ENCODE peak calls at places on chromosomes 13 and 19, in ten cellular contexts. One of them, this sample, is unnamed.

GRCh38 chr13:76455960-76456359 is 430.2 kb downstream of the KCTD12 start:
- DNase-seq in left cardiac atrium: no peak
- DNase-seq in psoas muscle: no peak
- DNase-seq in Peyer's patch: no peak
- DNase-seq in stimulated activated CD4-positive, alpha-beta T cell treated with anti-CD3 and anti-CD28 coated beads, TNF-alpha, amount 100 ng/mL, for 1 hour: no peak
- DNase-seq in GM04503: no peak
- DNase-seq in GOT3: no peak
- DNase-seq in iris pigment epithelial cell: peak; percentile 78
- DNase-seq in GM04504: peak; percentile 4
- DNase-seq in iPS DF 6.9: no peak
- DNase-seq in this sample: no peak

GRCh38 chr19:49808762-49809154 is 4.3 kb downstream of the FUZ start:
- DNase-seq in left cardiac atrium: peak; percentile 96
- DNase-seq in psoas muscle: peak; percentile 96
- DNase-seq in Peyer's patch: peak; percentile 92
- DNase-seq in stimulated activated CD4-positive, alpha-beta T cell treated with anti-CD3 and anti-CD28 coated beads, TNF-alpha, amount 100 ng/mL, for 1 hour: peak; percentile 70
- DNase-seq in GM04503: no peak
- DNase-seq in GOT3: peak; percentile 31
- DNase-seq in iris pigment epithelial cell: peak; percentile 79
- DNase-seq in GM04504: no peak
- DNase-seq in iPS DF 6.9: peak; percentile 57
- DNase-seq in this sample: peak; percentile 73

GRCh38 chr13:32042567-32042966 is 11.0 kb downstream of the FRY start:
- DNase-seq in left cardiac atrium: no peak
- DNase-seq in psoas muscle: no peak
- DNase-seq in Peyer's patch: no peak
- DNase-seq in stimulated activated CD4-positive, alpha-beta T cell treated with anti-CD3 and anti-CD28 coated beads, TNF-alpha, amount 100 ng/mL, for 1 hour: no peak
- DNase-seq in GM04503: no peak
- DNase-seq in GOT3: no peak
- DNase-seq in iris pigment epithelial cell: no peak
- DNase-seq in GM04504: no peak
- DNase-seq in iPS DF 6.9: no peak
- DNase-seq in this sample: no peak

GRCh38 chr13:37476874-37477273 is 121.7 kb downstream of the POSTN start:
- DNase-seq in left cardiac atrium: no peak
- DNase-seq in psoas muscle: no peak
- DNase-seq in Peyer's patch: no peak
- DNase-seq in stimulated activated CD4-positive, alpha-beta T cell treated with anti-CD3 and anti-CD28 coated beads, TNF-alpha, amount 100 ng/mL, for 1 hour: no peak
- DNase-seq in GM04503: no peak
- DNase-seq in GOT3: no peak
- DNase-seq in iris pigment epithelial cell: peak; percentile 73
- DNase-seq in GM04504: no peak
- DNase-seq in iPS DF 6.9: no peak
- DNase-seq in this sample: no peak

GRCh38 chr13:37085656-37086055 is 19.8 kb downstream of the CSNK1A1L start:
- DNase-seq in left cardiac atrium: no peak
- DNase-seq in psoas muscle: no peak
- DNase-seq in Peyer's patch: no peak
- DNase-seq in stimulated activated CD4-positive, alpha-beta T cell treated with anti-CD3 and anti-CD28 coated beads, TNF-alpha, amount 100 ng/mL, for 1 hour: no peak
- DNase-seq in GM04503: no peak
- DNase-seq in GOT3: no peak
- DNase-seq in iris pigment epithelial cell: no peak
- DNase-seq in GM04504: no peak
- DNase-seq in iPS DF 6.9: no peak
- DNase-seq in this sample: no peak

GRCh38 chr19:412356-413355 is 3.7 kb upstream of the C2CD4C start:
- DNase-seq in left cardiac atrium: peak; percentile 18
- DNase-seq in psoas muscle: peak; percentile 32
- DNase-seq in Peyer's patch: no peak
- DNase-seq in stimulated activated CD4-positive, alpha-beta T cell treated with anti-CD3 and anti-CD28 coated beads, TNF-alpha, amount 100 ng/mL, for 1 hour: no peak
- DNase-seq in GM04503: no peak
- DNase-seq in GOT3: no peak
- DNase-seq in iris pigment epithelial cell: peak; percentile 9
- DNase-seq in GM04504: no peak
- DNase-seq in iPS DF 6.9: no peak
- DNase-seq in this sample: no peak

GRCh38 chr13:45178349-45179142 is 22.3 kb downstream of the KCTD4 start:
- DNase-seq in left cardiac atrium: no peak
- DNase-seq in psoas muscle: no peak
- DNase-seq in Peyer's patch: no peak
- DNase-seq in stimulated activated CD4-positive, alpha-beta T cell treated with anti-CD3 and anti-CD28 coated beads, TNF-alpha, amount 100 ng/mL, for 1 hour: no peak
- DNase-seq in GM04503: no peak
- DNase-seq in GOT3: no peak
- DNase-seq in iris pigment epithelial cell: peak; percentile 95
- DNase-seq in GM04504: no peak
- DNase-seq in iPS DF 6.9: no peak
- DNase-seq in this sample: no peak

GRCh38 chr13:43484432-43485225 is 302.1 kb downstream of the ENOX1 start:
- DNase-seq in left cardiac atrium: no peak
- DNase-seq in psoas muscle: no peak
- DNase-seq in Peyer's patch: no peak
- DNase-seq in stimulated activated CD4-positive, alpha-beta T cell treated with anti-CD3 and anti-CD28 coated beads, TNF-alpha, amount 100 ng/mL, for 1 hour: no peak
- DNase-seq in GM04503: no peak
- DNase-seq in GOT3: no peak
- DNase-seq in iris pigment epithelial cell: no peak
- DNase-seq in GM04504: no peak
- DNase-seq in iPS DF 6.9: no peak
- DNase-seq in this sample: no peak

GRCh38 chr13:24270639-24271131 is 38.7 kb upstream of the C1QTNF9 start:
- DNase-seq in left cardiac atrium: peak; percentile 78
- DNase-seq in psoas muscle: peak; percentile 63
- DNase-seq in Peyer's patch: peak; percentile 73
- DNase-seq in stimulated activated CD4-positive, alpha-beta T cell treated with anti-CD3 and anti-CD28 coated beads, TNF-alpha, amount 100 ng/mL, for 1 hour: no peak
- DNase-seq in GM04503: no peak
- DNase-seq in GOT3: no peak
- DNase-seq in iris pigment epithelial cell: peak; percentile 66
- DNase-seq in GM04504: peak; percentile 21
- DNase-seq in iPS DF 6.9: no peak
- DNase-seq in this sample: no peak

GRCh38 chr13:99665716-99666115 is 164.4 kb downstream of the TM9SF2 start:
- DNase-seq in left cardiac atrium: no peak
- DNase-seq in psoas muscle: no peak
- DNase-seq in Peyer's patch: no peak
- DNase-seq in stimulated activated CD4-positive, alpha-beta T cell treated with anti-CD3 and anti-CD28 coated beads, TNF-alpha, amount 100 ng/mL, for 1 hour: no peak
- DNase-seq in GM04503: no peak
- DNase-seq in GOT3: no peak
- DNase-seq in iris pigment epithelial cell: no peak
- DNase-seq in GM04504: no peak
- DNase-seq in iPS DF 6.9: no peak
- DNase-seq in this sample: no peak

GRCh38 chr19:52566588-52566987 is 3.5 kb upstream of the ZNF701 start:
- DNase-seq in left cardiac atrium: no peak
- DNase-seq in psoas muscle: no peak
- DNase-seq in Peyer's patch: no peak
- DNase-seq in stimulated activated CD4-positive, alpha-beta T cell treated with anti-CD3 and anti-CD28 coated beads, TNF-alpha, amount 100 ng/mL, for 1 hour: no peak
- DNase-seq in GM04503: no peak
- DNase-seq in GOT3: no peak
- DNase-seq in iris pigment epithelial cell: peak; percentile 89
- DNase-seq in GM04504: no peak
- DNase-seq in iPS DF 6.9: no peak
- DNase-seq in this sample: no peak

GRCh38 chr19:44738603-44739585 is 9.6 kb upstream of the BCL3 start:
- DNase-seq in left cardiac atrium: no peak
- DNase-seq in psoas muscle: no peak
- DNase-seq in Peyer's patch: peak; percentile 67
- DNase-seq in stimulated activated CD4-positive, alpha-beta T cell treated with anti-CD3 and anti-CD28 coated beads, TNF-alpha, amount 100 ng/mL, for 1 hour: no peak
- DNase-seq in GM04503: no peak
- DNase-seq in GOT3: no peak
- DNase-seq in iris pigment epithelial cell: no peak
- DNase-seq in GM04504: no peak
- DNase-seq in iPS DF 6.9: no peak
- DNase-seq in this sample: no peak

GRCh38 chr13:77034883-77035282 is 7.9 kb upstream of the FBXL3 start:
- DNase-seq in left cardiac atrium: no peak
- DNase-seq in psoas muscle: no peak
- DNase-seq in Peyer's patch: no peak
- DNase-seq in stimulated activated CD4-positive, alpha-beta T cell treated with anti-CD3 and anti-CD28 coated beads, TNF-alpha, amount 100 ng/mL, for 1 hour: no peak
- DNase-seq in GM04503: no peak
- DNase-seq in GOT3: no peak
- DNase-seq in iris pigment epithelial cell: peak; percentile 76
- DNase-seq in GM04504: no peak
- DNase-seq in iPS DF 6.9: no peak
- DNase-seq in this sample: no peak

GRCh38 chr13:102645701-102646100 is 48.9 kb downstream of the TPP2 start:
- DNase-seq in left cardiac atrium: no peak
- DNase-seq in psoas muscle: no peak
- DNase-seq in Peyer's patch: no peak
- DNase-seq in stimulated activated CD4-positive, alpha-beta T cell treated with anti-CD3 and anti-CD28 coated beads, TNF-alpha, amount 100 ng/mL, for 1 hour: no peak
- DNase-seq in GM04503: no peak
- DNase-seq in GOT3: no peak
- DNase-seq in iris pigment epithelial cell: no peak
- DNase-seq in GM04504: no peak
- DNase-seq in iPS DF 6.9: no peak
- DNase-seq in this sample: no peak

GRCh38 chr19:10237702-10238101 is 6.6 kb upstream of the S1PR2 start:
- DNase-seq in left cardiac atrium: no peak
- DNase-seq in psoas muscle: no peak
- DNase-seq in Peyer's patch: no peak
- DNase-seq in stimulated activated CD4-positive, alpha-beta T cell treated with anti-CD3 and anti-CD28 coated beads, TNF-alpha, amount 100 ng/mL, for 1 hour: no peak
- DNase-seq in GM04503: no peak
- DNase-seq in GOT3: no peak
- DNase-seq in iris pigment epithelial cell: no peak
- DNase-seq in GM04504: no peak
- DNase-seq in iPS DF 6.9: no peak
- DNase-seq in this sample: no peak

GRCh38 chr19:58563823-58564222 is 5.4 kb upstream of the UBE2M start:
- DNase-seq in left cardiac atrium: no peak
- DNase-seq in psoas muscle: no peak
- DNase-seq in Peyer's patch: no peak
- DNase-seq in stimulated activated CD4-positive, alpha-beta T cell treated with anti-CD3 and anti-CD28 coated beads, TNF-alpha, amount 100 ng/mL, for 1 hour: no peak
- DNase-seq in GM04503: no peak
- DNase-seq in GOT3: no peak
- DNase-seq in iris pigment epithelial cell: no peak
- DNase-seq in GM04504: no peak
- DNase-seq in iPS DF 6.9: no peak
- DNase-seq in this sample: no peak

GRCh38 chr19:2233601-2234280 is 2.4 kb downstream of the PLEKHJ1 start:
- DNase-seq in left cardiac atrium: no peak
- DNase-seq in psoas muscle: no peak
- DNase-seq in Peyer's patch: no peak
- DNase-seq in stimulated activated CD4-positive, alpha-beta T cell treated with anti-CD3 and anti-CD28 coated beads, TNF-alpha, amount 100 ng/mL, for 1 hour: no peak
- DNase-seq in GM04503: no peak
- DNase-seq in GOT3: no peak
- DNase-seq in iris pigment epithelial cell: no peak
- DNase-seq in GM04504: no peak
- DNase-seq in iPS DF 6.9: no peak
- DNase-seq in this sample: no peak

GRCh38 chr19:4909172-4909896 is at the start of gene UHRF1:
- DNase-seq in left cardiac atrium: no peak
- DNase-seq in psoas muscle: no peak
- DNase-seq in Peyer's patch: peak; percentile 56
- DNase-seq in stimulated activated CD4-positive, alpha-beta T cell treated with anti-CD3 and anti-CD28 coated beads, TNF-alpha, amount 100 ng/mL, for 1 hour: no peak
- DNase-seq in GM04503: no peak
- DNase-seq in GOT3: no peak
- DNase-seq in iris pigment epithelial cell: no peak
- DNase-seq in GM04504: no peak
- DNase-seq in iPS DF 6.9: no peak
- DNase-seq in this sample: no peak

GRCh38 chr13:45728759-45729158 is 26.6 kb downstream of the CBY2 start:
- DNase-seq in left cardiac atrium: no peak
- DNase-seq in psoas muscle: no peak
- DNase-seq in Peyer's patch: no peak
- DNase-seq in stimulated activated CD4-positive, alpha-beta T cell treated with anti-CD3 and anti-CD28 coated beads, TNF-alpha, amount 100 ng/mL, for 1 hour: no peak
- DNase-seq in GM04503: no peak
- DNase-seq in GOT3: no peak
- DNase-seq in iris pigment epithelial cell: no peak
- DNase-seq in GM04504: no peak
- DNase-seq in iPS DF 6.9: no peak
- DNase-seq in this sample: no peak

GRCh38 chr13:49443327-49443688 is 556 bp downstream of the CAB39L start:
- DNase-seq in left cardiac atrium: no peak
- DNase-seq in psoas muscle: no peak
- DNase-seq in Peyer's patch: no peak
- DNase-seq in stimulated activated CD4-positive, alpha-beta T cell treated with anti-CD3 and anti-CD28 coated beads, TNF-alpha, amount 100 ng/mL, for 1 hour: no peak
- DNase-seq in GM04503: peak; percentile 13
- DNase-seq in GOT3: no peak
- DNase-seq in iris pigment epithelial cell: peak; percentile 42
- DNase-seq in GM04504: no peak
- DNase-seq in iPS DF 6.9: no peak
- DNase-seq in this sample: no peak